ENCODE peak calls at places on chromosomes 13 and 19, in nine cellular contexts. C, E, X, B, L, A, G, J and Y are unnamed samples.

GRCh38 chr13:31896427-31896826 is 135.1 kb upstream of the FRY start:
- DNase-seq in C (peak; percentile 66), E (peak; percentile 49), X (no peak), B (peak; percentile 68), L (no peak), A (no peak), G (no peak), J (peak; percentile 86), Y (no peak)

GRCh38 chr13:33228645-33229445 is 56.7 kb downstream of the STARD13 start:
- DNase-seq in C (no peak), E (no peak), X (peak; percentile 24), B (peak; percentile 72), L (peak; percentile 58), A (peak; percentile 73), G (no peak), J (no peak), Y (no peak)

GRCh38 chr19:10220695-10221094 is 10.4 kb downstream of the S1PR2 start:
- DNase-seq in C (no peak), E (no peak), X (no peak), B (no peak), L (no peak), A (no peak), G (no peak), J (peak; percentile 23), Y (no peak)

GRCh38 chr19:29620931-29621351 is 14.9 kb downstream of the POP4 start:
- DNase-seq in C (peak; percentile 30), E (peak; percentile 11), X (no peak), B (no peak), L (no peak), A (no peak), G (no peak), J (no peak), Y (no peak)

GRCh38 chr19:12884926-12885748 is 1.9 kb downstream of the KLF1 start:
- DNase-seq in C (peak; percentile 80), E (no peak), X (peak; percentile 93), B (peak; percentile 60), L (peak; percentile 93), A (peak; percentile 100), G (no peak), J (peak; percentile 95), Y (no peak)

GRCh38 chr19:28569132-28570114 is 643.5 kb downstream of the UQCRFS1 start:
- DNase-seq in C (no peak), E (no peak), X (no peak), B (no peak), L (no peak), A (peak; percentile 39), G (no peak), J (no peak), Y (no peak)

GRCh38 chr19:10173527-10173926 is 21.2 kb downstream of the DNMT1 start:
- DNase-seq in C (no peak), E (no peak), X (no peak), B (peak; percentile 32), L (peak; percentile 29), A (no peak), G (no peak), J (no peak), Y (no peak)

GRCh38 chr19:13799669-13800068 is 4.4 kb downstream of the ZSWIM4 start:
- DNase-seq in C (no peak), E (no peak), X (no peak), B (no peak), L (no peak), A (no peak), G (no peak), J (peak; percentile 2), Y (no peak)

GRCh38 chr13:40986328-40986856 is 32.7 kb downstream of the ELF1 start:
- DNase-seq in C (no peak), E (no peak), X (no peak), B (no peak), L (peak; percentile 30), A (no peak), G (no peak), J (peak; percentile 30), Y (no peak)

GRCh38 chr19:8004723-8005513 is 523 bp downstream of the ELAVL1 start:
- DNase-seq in C (no peak), E (peak; percentile 45), X (peak; percentile 22), B (peak; percentile 33), L (peak; percentile 21), A (peak; percentile 18), G (no peak), J (peak; percentile 88), Y (no peak)

GRCh38 chr13:50713849-50714248 is 129.6 kb downstream of the DLEU7 start:
- DNase-seq in C (no peak), E (peak; percentile 82), X (peak; percentile 96), B (peak; percentile 85), L (peak; percentile 43), A (no peak), G (peak; percentile 37), J (peak; percentile 62), Y (no peak)

GRCh38 chr13:26941345-26942174 is 181.0 kb upstream of the GPR12 start:
- DNase-seq in C (no peak), E (no peak), X (no peak), B (peak; percentile 46), L (peak; percentile 45), A (no peak), G (no peak), J (peak; percentile 88), Y (no peak)

GRCh38 chr19:24046550-24046949 is 40.4 kb upstream of the ZNF254 start:
- DNase-seq in C (no peak), E (no peak), X (no peak), B (no peak), L (no peak), A (no peak), G (no peak), J (no peak), Y (no peak)

GRCh38 chr13:101123028-101123427 is 293.3 kb downstream of the NALCN start:
- DNase-seq in C (no peak), E (no peak), X (no peak), B (no peak), L (no peak), A (no peak), G (no peak), J (no peak), Y (no peak)

GRCh38 chr19:39319892-39320168 is 833 bp downstream of the LRFN1 start:
- DNase-seq in C (no peak), E (no peak), X (no peak), B (no peak), L (no peak), A (peak; percentile 16), G (no peak), J (no peak), Y (no peak)

GRCh38 chr13:20360041-20360491 is 127.9 kb upstream of the GJB6 start:
- DNase-seq in C (no peak), E (no peak), X (no peak), B (peak; percentile 48), L (peak; percentile 68), A (no peak), G (no peak), J (peak; percentile 77), Y (peak; percentile 69)

GRCh38 chr13:110815471-110816204 is 99.2 kb downstream of the ANKRD10 start:
- DNase-seq in C (no peak), E (no peak), X (no peak), B (no peak), L (peak; percentile 50), A (no peak), G (no peak), J (no peak), Y (no peak)

DNA sequence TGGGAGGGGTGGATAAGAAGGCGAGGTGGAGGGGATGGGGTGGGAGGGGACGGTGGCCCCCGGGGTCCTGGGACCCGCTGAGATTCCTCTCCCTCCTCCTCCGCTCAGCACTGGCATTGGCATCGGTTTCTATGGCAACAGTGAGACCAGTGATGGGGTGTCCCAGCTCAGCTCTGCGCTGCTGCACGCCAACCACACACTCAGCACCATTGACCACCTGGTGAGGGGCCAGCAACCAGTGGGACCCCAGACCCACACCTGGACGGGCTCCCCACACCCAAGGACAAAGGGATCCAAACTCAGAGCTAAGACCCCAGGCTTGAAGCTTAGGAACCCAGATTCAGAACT is 5.9 kb downstream of the TTYH1 start:
- DNase-seq in C (no peak), E (no peak), X (no peak), B (no peak), L (no peak), A (no peak), G (no peak), J (no peak), Y (no peak)
- H3K4me3 ChIP-seq in C (no peak overlapping the region), E (no peak overlapping the region), X (no peak overlapping the region), B (no peak overlapping the region), L (no peak overlapping the region), A (peak overlapping the region; percentile 64), G (no peak overlapping the region), J (no peak overlapping the region), Y (no peak overlapping the region)

DNA sequence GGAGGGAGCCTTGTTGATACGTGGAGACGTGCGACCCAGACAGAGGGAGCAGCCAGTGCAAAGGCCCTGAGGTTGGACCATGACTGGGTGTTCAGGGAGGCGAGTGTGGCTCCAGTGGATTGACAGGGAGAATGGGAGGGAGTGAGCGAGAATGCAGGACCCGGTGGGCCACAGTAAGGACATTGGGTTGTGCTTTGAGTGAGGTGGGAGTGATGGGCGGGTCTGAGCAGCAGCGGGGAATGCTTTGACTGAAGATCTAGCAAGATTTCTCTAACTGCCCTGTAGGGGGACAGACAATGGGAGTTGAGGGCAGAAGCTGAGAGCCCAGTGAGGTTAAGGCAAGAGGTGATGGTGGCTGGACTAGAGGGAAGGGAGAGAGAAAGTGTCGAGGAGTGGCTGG is 7.7 kb upstream of the NANOS2 start:
- DNase-seq in C (peak; percentile 31), E (no peak), X (no peak), B (peak; percentile 20), L (no peak), A (peak; percentile 94), G (no peak), J (peak; percentile 89), Y (no peak)
- TF ChIP-seq CTCF in C (no peak), E (peak; percentile 22), X (no peak), B (peak; percentile 27), L (no peak), A (peak; percentile 57), G (peak; percentile 26), J (peak; percentile 27), Y (peak; percentile 25)

DNA sequence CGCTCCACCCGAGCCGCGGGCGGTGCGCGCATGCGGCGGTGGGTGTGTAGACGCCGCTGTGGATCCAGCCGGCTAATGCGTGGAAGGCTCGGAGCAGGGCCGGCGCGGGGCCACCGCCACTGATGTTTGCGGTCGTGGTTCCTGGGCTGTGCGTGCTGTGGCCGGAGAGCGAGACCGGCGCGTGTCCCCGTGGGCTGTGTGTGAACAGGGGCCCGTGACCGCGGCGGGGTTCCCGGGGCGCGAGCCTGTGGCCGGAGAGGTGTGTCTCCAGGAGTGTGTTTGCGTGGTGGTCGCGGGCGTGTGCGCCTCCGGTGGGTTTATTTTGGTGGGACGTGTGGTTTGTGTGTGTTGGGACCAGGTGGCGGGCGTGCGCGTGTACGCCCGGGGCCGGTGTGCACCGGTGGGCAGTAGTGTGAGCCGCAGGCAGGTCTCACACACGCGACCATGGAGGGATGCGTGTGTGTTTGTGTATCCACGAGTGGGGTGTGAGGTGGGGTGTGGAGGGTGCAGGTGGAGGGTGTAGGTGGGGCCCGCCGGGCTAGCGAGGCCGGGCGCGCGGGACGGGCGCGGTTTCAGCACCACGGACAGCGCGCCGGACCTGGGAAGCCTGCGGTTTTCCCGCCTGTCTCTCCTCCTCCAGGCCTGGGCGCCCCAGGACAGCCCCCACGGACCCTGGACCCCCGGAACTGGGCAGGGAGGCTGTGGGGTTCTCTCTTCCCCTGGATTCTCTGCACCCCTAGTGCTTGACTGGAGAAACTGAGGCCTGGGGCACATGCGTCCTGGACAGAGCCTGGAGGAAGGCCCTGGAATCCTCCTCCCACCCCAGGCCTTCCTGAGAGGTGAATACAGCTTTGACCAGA is 1.6 kb downstream of the HCN2 start:
- DNase-seq in C (no peak), E (no peak), X (no peak), B (no peak), L (peak; percentile 54), A (peak; percentile 68), G (no peak), J (peak; percentile 96), Y (no peak)
- H3K4me3 ChIP-seq in C (no peak overlapping the region), E (no peak overlapping the region), X (no peak overlapping the region), B (no peak overlapping the region), L (no peak overlapping the region), A (peak overlapping the region; percentile 50), G (no peak overlapping the region), J (no peak overlapping the region), Y (no peak overlapping the region)

GRCh38 chr13:84648069-84648640 is 765.9 kb upstream of the SLITRK1 start:
- DNase-seq in C (no peak), E (no peak), X (no peak), B (peak; percentile 29), L (no peak), A (no peak), G (no peak), J (no peak), Y (no peak)
- TF ChIP-seq CTCF in C (no peak), E (peak; percentile 48), X (no peak), B (peak; percentile 21), L (no peak), A (no peak), G (no peak), J (peak; percentile 26), Y (no peak)